ENCODE peak calls at places on chromosomes 7 and 10, in four cellular contexts. L is WTC11, R is tibial artery, N is cardiac muscle cell. Q is an unnamed sample.

GRCh38 chr7:158382363-158382988 is 205.1 kb downstream of the PTPRN2 start:
- DNase-seq in L (no peak), R (no peak), N (no peak), Q (no peak)

GRCh38 chr10:50152792-50153272 is 85.1 kb downstream of the WASHC2A start:
- DNase-seq in L (peak), R (no peak), N (no peak), Q (no peak)

GRCh38 chr7:150856303-150857275 is 4.3 kb downstream of the AOC1 start:
- DNase-seq in L (no peak), R (no peak), N (no peak), Q (no peak)

GRCh38 chr7:119515962-119516361 is 757.0 kb upstream of the KCND2 start:
- DNase-seq in L (no peak), R (no peak), N (no peak), Q (no peak)

GRCh38 chr7:155458317-155459132 is 596 bp downstream of the EN2 start:
- DNase-seq in L (no peak), R (no peak), N (no peak), Q (no peak)

GRCh38 chr10:86648706-86649426 is 5.5 kb upstream of the OPN4 start:
- DNase-seq in L (no peak), R (peak), N (no peak), Q (peak)

GRCh38 chr10:93874309-93875031 is 19.3 kb upstream of the SLC35G1 start:
- DNase-seq in L (no peak), R (no peak), N (no peak), Q (no peak)

GRCh38 chr7:156578578-156578940 is 62.0 kb upstream of the RNF32 start:
- DNase-seq in L (peak), R (no peak), N (no peak), Q (no peak)

GRCh38 chr7:141462958-141463357 is 88.3 kb upstream of the AGK start:
- DNase-seq in L (no peak), R (no peak), N (no peak), Q (no peak)

GRCh38 chr10:98267894-98268693 is at the start of gene LOXL4:
- DNase-seq in L (peak), R (no peak), N (peak), Q (no peak)

GRCh38 chr7:1283337-1283736 is 50.7 kb downstream of the UNCX start:
- DNase-seq in L (no peak), R (no peak), N (no peak), Q (no peak)

GRCh38 chr7:135189221-135189662 is 18.7 kb upstream of the CYREN start:
- DNase-seq in L (no peak), R (no peak), N (no peak), Q (no peak)

GRCh38 chr7:85423209-85423895 is 236.5 kb upstream of the SEMA3D start:
- DNase-seq in L (no peak), R (no peak), N (no peak), Q (no peak)

GRCh38 chr10:3476186-3476585 is 303.6 kb upstream of the PITRM1 start:
- DNase-seq in L (no peak), R (no peak), N (no peak), Q (no peak)

GRCh38 chr10:13857465-13857864 is 270.7 kb downstream of the PRPF18 start:
- DNase-seq in L (no peak), R (no peak), N (no peak), Q (no peak)
- TF ChIP-seq CTCF in L (no peak), R (no peak), N (no peak), Q (no peak)

DNA sequence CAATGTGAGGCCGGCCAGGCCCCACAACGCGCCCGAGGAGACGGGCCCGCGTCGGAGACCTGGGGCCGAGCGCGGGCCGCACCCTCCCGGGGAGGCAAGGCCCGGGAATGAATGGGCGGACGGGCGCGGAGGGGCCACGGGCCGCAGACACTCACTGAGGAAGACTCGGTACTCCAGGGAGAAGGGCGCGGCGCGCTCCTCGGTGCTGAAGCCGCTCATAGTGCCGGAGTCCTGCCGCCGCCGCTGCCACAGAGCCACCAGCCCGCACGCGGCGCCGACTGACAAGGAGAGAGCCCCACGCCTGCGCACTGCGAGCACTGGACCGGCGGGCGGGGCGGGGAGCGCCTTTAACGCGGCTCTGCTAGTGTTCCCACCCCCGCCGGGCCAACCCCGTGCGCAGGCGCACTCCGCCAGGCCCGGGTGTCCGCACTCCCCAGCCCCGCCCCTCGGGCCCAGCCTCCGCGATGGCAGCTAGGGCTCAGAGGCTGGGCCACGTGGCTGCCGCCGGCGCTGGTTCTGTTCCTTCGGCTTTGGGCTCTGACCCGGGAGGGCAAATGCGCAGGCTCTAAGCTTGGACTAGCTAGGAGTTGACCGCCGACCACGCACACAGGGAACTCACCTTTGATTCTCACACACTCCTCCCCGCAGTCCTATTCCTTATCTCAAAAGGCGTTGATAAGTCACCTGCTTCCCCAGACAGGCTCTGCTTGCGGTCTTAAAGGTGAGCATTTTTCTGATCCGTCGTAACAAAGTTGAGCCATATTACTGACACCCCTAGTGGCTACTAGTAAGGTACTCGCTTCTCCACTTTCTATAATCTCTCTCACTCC is at the start of gene PPA1:
- DNase-seq in L (peak), R (peak), N (peak), Q (peak)
- TF ChIP-seq CTCF in L (no peak), R (no peak), N (peak), Q (no peak)

GRCh38 chr10:30188101-30188500 is 128.7 kb upstream of the JCAD start:
- DNase-seq in L (no peak), R (no peak), N (no peak), Q (no peak)

GRCh38 chr10:30184397-30185033 is 125.1 kb upstream of the JCAD start:
- DNase-seq in L (no peak), R (no peak), N (no peak), Q (no peak)

GRCh38 chr10:30185916-30186315 is 126.5 kb upstream of the JCAD start:
- DNase-seq in L (no peak), R (no peak), N (no peak), Q (peak)

GRCh38 chr10:30187010-30187409 is 127.6 kb upstream of the JCAD start:
- DNase-seq in L (no peak), R (no peak), N (no peak), Q (no peak)

DNA sequence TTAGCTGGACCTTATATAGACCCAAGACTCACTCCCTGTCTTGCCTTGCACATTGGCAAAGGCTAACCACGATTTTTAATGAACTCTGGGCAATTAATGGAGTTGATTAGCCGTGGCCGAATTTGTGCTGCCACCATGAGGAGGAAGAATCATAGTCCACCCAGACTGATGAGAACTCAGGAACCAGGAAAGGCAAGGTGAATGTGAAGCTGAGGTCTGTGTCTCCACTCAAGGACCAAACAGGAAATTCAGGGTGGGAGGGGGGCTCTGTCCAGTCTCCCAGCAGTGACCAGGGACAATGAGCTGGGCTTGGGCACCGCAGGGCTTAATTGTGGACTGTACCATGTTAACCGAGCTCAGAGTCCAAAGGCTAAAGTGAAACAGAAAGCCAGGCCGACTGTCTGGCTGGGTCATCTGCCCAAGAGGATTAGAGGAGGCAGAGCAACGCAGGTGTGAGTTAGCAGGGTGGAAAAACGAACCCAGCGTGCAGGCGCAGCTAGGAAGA is 127.0 kb upstream of the JCAD start:
- DNase-seq in L (no peak), R (no peak), N (no peak), Q (no peak)
- TF ChIP-seq CTCF in L (no peak), R (no peak), N (peak), Q (peak)

DNA sequence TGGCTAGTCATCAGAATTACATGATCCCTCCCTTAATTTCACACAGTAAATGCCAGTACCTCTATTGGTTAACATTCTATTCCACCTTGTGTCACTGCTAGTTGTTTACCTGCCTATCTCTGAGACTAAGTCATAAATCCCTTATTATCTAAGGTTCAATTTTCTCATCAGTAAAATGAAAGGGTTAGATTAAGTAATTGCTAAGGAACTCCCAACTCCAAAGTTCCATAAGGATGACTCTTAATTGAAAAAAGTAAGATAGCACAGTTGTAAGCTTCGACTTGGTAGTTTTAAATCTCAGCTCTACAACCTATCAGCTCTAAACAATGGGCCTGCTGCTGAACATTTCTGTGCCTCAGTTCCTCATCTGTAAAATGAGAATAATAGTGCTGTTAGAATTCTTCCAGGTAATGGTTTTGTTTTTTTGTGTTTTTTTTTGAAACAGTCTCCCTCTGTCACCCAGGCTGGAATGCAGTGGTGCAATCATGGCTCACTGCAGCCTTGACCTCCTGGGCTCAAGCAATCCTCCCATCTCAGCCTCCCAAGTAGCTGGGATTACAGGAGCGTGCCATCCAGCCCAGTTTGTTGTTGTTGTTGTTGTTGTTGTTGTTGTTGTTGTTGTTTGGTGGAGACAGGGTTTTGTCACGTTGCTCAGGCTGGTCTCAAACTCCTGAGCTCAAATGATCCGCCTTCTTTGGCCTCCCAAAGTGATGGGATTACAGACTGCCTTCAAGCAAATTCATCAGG is 35.6 kb downstream of the SRPK2 start:
- DNase-seq in L (no peak), R (no peak), N (no peak), Q (no peak)
- TF ChIP-seq CTCF in L (no peak), R (no peak), N (no peak), Q (no peak)

DNA sequence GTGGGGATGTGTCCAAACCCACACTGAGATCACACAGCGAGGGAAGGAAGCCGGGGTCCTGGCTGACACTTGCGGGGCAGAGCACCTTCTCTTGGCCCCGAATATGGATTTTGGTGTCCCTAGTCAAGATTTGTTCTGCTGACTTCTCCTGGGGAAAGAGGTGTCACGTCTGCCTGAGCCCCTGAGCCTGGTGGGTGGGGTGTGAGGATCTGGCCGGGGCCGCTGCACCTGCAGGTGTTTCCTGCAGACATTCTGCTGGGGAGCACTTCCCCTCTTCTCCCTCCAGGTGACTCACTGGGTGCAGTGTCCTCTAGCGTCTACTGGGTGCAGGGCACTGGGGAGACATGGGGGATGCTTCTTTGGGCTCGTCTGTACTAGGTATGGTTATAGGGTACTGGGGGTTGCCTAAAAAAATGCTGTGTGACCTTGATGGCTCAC is 99.2 kb downstream of the GRK5 start:
- DNase-seq in L (peak), R (no peak), N (no peak), Q (no peak)
- TF ChIP-seq CTCF in L (no peak), R (no peak), N (peak), Q (no peak)

GRCh38 chr7:112624416-112624815 is 143.6 kb downstream of the LSMEM1 start:
- DNase-seq in L (no peak), R (no peak), N (no peak), Q (no peak)
- TF ChIP-seq CTCF in L (no peak), R (no peak), N (no peak), Q (no peak)

GRCh38 chr7:133051066-133051465 is 30.8 kb downstream of the CHCHD3 start:
- DNase-seq in L (no peak), R (peak), N (peak), Q (no peak)
- TF ChIP-seq CTCF in L (no peak), R (no peak), N (peak), Q (peak)

DNA sequence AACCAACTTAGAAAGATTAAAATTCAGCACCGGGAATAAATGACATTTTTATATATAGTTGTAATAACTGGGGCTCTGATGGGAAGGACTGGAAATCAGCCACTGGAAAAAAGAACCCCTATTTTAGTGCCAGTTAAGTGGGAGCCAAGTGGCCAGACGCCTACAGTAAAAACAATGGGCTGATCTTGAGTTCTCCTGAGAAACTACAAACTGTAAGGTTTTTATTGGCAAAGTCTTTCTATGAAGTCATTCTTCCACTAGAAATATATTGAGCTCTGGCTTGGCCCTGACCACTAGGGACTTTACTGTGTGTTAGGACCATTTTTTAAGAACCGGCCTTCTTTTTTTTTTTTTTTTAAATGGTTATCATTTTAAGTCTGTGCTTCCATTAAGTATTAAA is 79.6 kb downstream of the ZNF22 start:
- DNase-seq in L (no peak), R (no peak), N (no peak), Q (no peak)
- TF ChIP-seq CTCF in L (no peak), R (no peak), N (no peak), Q (no peak)

GRCh38 chr10:96586419-96587254 is at the start of gene TM9SF3:
- DNase-seq in L (peak), R (peak), N (peak), Q (peak)
- TF ChIP-seq CTCF in L (no peak), R (peak), N (no peak), Q (no peak)

GRCh38 chr7:117176311-117176710 is 146.5 kb downstream of the WNT2 start:
- DNase-seq in L (no peak), R (no peak), N (no peak), Q (no peak)

GRCh38 chr7:117169907-117170306 is 153.0 kb downstream of the WNT2 start:
- DNase-seq in L (no peak), R (no peak), N (no peak), Q (no peak)

GRCh38 chr7:117172283-117172682 is 150.6 kb downstream of the WNT2 start:
- DNase-seq in L (no peak), R (no peak), N (no peak), Q (no peak)

GRCh38 chr7:117173001-117173400 is 149.9 kb downstream of the WNT2 start:
- DNase-seq in L (no peak), R (no peak), N (no peak), Q (no peak)

GRCh38 chr7:117171106-117171505 is 151.8 kb downstream of the WNT2 start:
- DNase-seq in L (peak), R (no peak), N (no peak), Q (no peak)
- TF ChIP-seq CTCF in L (no peak), R (no peak), N (no peak), Q (no peak)

Q was measured in BJ.